ENCODE peak calls at places on chromosome 13, in six cellular contexts. J, X, D, A, G and L are unnamed samples.

GRCh38 chr13:49062297-49062896 is 86.7 kb downstream of the FNDC3A start:
- DNase-seq in J (no peak), X (no peak), D (no peak), A (no peak), G (peak), L (no peak)

GRCh38 chr13:73715114-73715909 is 418.9 kb downstream of the KLF12 start:
- DNase-seq in J (no peak), X (no peak), D (no peak), A (no peak), G (no peak), L (no peak)

GRCh38 chr13:111476197-111476596 is 155.8 kb downstream of the TEX29 start:
- DNase-seq in J (no peak), X (no peak), D (no peak), A (no peak), G (no peak), L (no peak)

GRCh38 chr13:63448654-63449053 is 2033.0 kb upstream of the PCDH20 start:
- DNase-seq in J (no peak), X (no peak), D (no peak), A (no peak), G (peak), L (no peak)

GRCh38 chr13:51269039-51269438 is 46.8 kb downstream of the FAM124A start:
- DNase-seq in J (no peak), X (no peak), D (peak), A (no peak), G (peak), L (no peak)

GRCh38 chr13:44263920-44264610 is 109.6 kb upstream of the SERP2 start:
- DNase-seq in J (no peak), X (no peak), D (peak), A (no peak), G (peak), L (no peak)

GRCh38 chr13:33645591-33646554 is 172.1 kb upstream of the RFC3 start:
- DNase-seq in J (no peak), X (no peak), D (no peak), A (no peak), G (no peak), L (no peak)

GRCh38 chr13:113506025-113506685 is 15.6 kb upstream of the DCUN1D2 start:
- DNase-seq in J (no peak), X (no peak), D (peak), A (no peak), G (no peak), L (no peak)

GRCh38 chr13:51668580-51669195 is 84.4 kb downstream of the WDFY2 start:
- DNase-seq in J (no peak), X (no peak), D (no peak), A (no peak), G (no peak), L (no peak)

GRCh38 chr13:70884196-70884595 is 775.9 kb upstream of the KLHL1 start:
- DNase-seq in J (peak), X (no peak), D (no peak), A (no peak), G (no peak), L (no peak)

GRCh38 chr13:92197669-92198068 is 799.2 kb downstream of the GPC5 start:
- DNase-seq in J (no peak), X (no peak), D (peak), A (no peak), G (peak), L (no peak)

GRCh38 chr13:33060815-33061214 is 44.6 kb downstream of the KL start:
- DNase-seq in J (no peak), X (no peak), D (no peak), A (no peak), G (no peak), L (no peak)

GRCh38 chr13:23979361-23980159 is 82.3 kb upstream of the C1QTNF9B start:
- DNase-seq in J (peak), X (peak), D (peak), A (peak), G (peak), L (peak)

GRCh38 chr13:60267498-60268202 is 103.9 kb upstream of the DIAPH3 start:
- DNase-seq in J (peak), X (peak), D (peak), A (no peak), G (no peak), L (no peak)

GRCh38 chr13:50485979-50486935 is 357.2 kb downstream of the DLEU7 start:
- DNase-seq in J (no peak), X (no peak), D (peak), A (no peak), G (peak), L (no peak)

GRCh38 chr13:113656831-113657671 is 947 bp downstream of the ATP4B start:
- DNase-seq in J (no peak), X (no peak), D (no peak), A (no peak), G (no peak), L (peak)

GRCh38 chr13:109274188-109274821 is 512.1 kb downstream of the IRS2 start:
- DNase-seq in J (peak), X (peak), D (peak), A (no peak), G (peak), L (no peak)

GRCh38 chr13:34654682-34655081 is 287.4 kb upstream of the NBEA start:
- DNase-seq in J (no peak), X (peak), D (peak), A (no peak), G (no peak), L (no peak)

GRCh38 chr13:21871919-21872318 is 201.0 kb downstream of the FGF9 start:
- DNase-seq in J (no peak), X (no peak), D (no peak), A (no peak), G (no peak), L (no peak)

GRCh38 chr13:49304763-49305695 is 57.3 kb downstream of the CDADC1 start:
- DNase-seq in J (no peak), X (no peak), D (no peak), A (no peak), G (no peak), L (no peak)

GRCh38 chr13:32911506-32911905 is 104.7 kb upstream of the KL start:
- DNase-seq in J (peak), X (peak), D (peak), A (no peak), G (peak), L (no peak)

GRCh38 chr13:112634102-112634501 is 46.1 kb upstream of the TUBGCP3 start:
- DNase-seq in J (no peak), X (no peak), D (no peak), A (no peak), G (no peak), L (no peak)

GRCh38 chr13:46170268-46170667 is 11.7 kb downstream of the LCP1 start:
- DNase-seq in J (peak), X (no peak), D (no peak), A (no peak), G (no peak), L (no peak)

GRCh38 chr13:46168818-46169217 is 13.2 kb downstream of the LCP1 start:
- DNase-seq in J (no peak), X (no peak), D (no peak), A (no peak), G (no peak), L (no peak)

GRCh38 chr13:46166947-46167610 is 14.9 kb downstream of the LCP1 start:
- DNase-seq in J (peak), X (no peak), D (no peak), A (no peak), G (no peak), L (no peak)

GRCh38 chr13:46166221-46166584 is 15.8 kb downstream of the LCP1 start:
- DNase-seq in J (no peak), X (no peak), D (no peak), A (no peak), G (no peak), L (no peak)

GRCh38 chr13:46168341-46168740 is 13.6 kb downstream of the LCP1 start:
- DNase-seq in J (no peak), X (no peak), D (peak), A (peak), G (no peak), L (no peak)
- H3K4me3 ChIP-seq in J (no peak), X (no peak), D (no peak), A (no peak), G (no peak), L (no peak)

GRCh38 chr13:105721056-105721455 is 814.4 kb downstream of the EFNB2 start:
- DNase-seq in J (no peak), X (no peak), D (peak), A (no peak), G (no peak), L (no peak)

GRCh38 chr13:105719861-105720260 is 815.6 kb downstream of the EFNB2 start:
- DNase-seq in J (no peak), X (no peak), D (no peak), A (no peak), G (no peak), L (no peak)
- H3K4me3 ChIP-seq in J (no peak), X (no peak), D (no peak), A (no peak), G (no peak), L (no peak)

GRCh38 chr13:78382481-78382880 is 220.9 kb downstream of the POU4F1 start:
- DNase-seq in J (no peak), X (no peak), D (no peak), A (no peak), G (no peak), L (no peak)

GRCh38 chr13:78382946-78383542 is 220.3 kb downstream of the POU4F1 start:
- DNase-seq in J (no peak), X (no peak), D (no peak), A (no peak), G (no peak), L (no peak)

DNA sequence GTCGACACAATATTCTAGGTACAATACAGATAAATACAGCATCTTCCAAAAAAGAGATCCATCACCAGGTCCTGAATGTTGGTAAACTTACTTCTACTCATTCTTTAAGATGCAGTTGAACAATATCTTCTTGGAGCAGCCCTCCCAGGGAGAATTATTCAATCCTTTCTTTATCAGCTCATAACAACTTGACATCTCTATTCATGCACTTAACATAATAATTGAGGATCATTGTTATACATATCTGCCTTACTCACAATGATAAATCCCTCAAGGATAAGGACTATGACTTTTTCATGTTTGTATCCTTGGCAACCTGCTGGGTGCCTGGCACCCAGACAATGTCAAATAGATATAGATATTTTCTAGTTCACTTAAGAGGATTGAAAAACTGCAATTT is 219.5 kb downstream of the POU4F1 start:
- DNase-seq in J (no peak), X (no peak), D (no peak), A (no peak), G (no peak), L (no peak)
- H3K4me3 ChIP-seq in J (no peak), X (no peak), D (no peak), A (no peak), G (no peak), L (no peak)

DNA sequence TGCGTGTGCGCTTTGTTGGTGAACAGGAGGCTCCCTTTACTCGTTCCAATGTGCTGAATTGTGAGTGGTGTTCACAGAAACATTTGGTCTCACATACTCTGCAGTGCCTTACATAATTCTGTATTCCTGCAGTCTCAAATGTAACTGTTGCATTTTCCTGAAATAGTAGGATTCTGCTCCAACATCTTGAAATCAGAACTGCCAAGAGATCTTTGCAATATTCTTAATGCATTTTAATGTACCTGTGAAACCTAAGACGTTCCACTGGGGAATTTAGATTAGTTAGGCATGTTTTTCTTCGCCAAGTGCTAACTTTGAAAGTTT is 166.5 kb downstream of the SLC7A1 start:
- DNase-seq in J (no peak), X (no peak), D (no peak), A (no peak), G (no peak), L (no peak)
- H3K4me3 ChIP-seq in J (peak), X (peak), D (no peak), A (no peak), G (no peak), L (peak)

DNA sequence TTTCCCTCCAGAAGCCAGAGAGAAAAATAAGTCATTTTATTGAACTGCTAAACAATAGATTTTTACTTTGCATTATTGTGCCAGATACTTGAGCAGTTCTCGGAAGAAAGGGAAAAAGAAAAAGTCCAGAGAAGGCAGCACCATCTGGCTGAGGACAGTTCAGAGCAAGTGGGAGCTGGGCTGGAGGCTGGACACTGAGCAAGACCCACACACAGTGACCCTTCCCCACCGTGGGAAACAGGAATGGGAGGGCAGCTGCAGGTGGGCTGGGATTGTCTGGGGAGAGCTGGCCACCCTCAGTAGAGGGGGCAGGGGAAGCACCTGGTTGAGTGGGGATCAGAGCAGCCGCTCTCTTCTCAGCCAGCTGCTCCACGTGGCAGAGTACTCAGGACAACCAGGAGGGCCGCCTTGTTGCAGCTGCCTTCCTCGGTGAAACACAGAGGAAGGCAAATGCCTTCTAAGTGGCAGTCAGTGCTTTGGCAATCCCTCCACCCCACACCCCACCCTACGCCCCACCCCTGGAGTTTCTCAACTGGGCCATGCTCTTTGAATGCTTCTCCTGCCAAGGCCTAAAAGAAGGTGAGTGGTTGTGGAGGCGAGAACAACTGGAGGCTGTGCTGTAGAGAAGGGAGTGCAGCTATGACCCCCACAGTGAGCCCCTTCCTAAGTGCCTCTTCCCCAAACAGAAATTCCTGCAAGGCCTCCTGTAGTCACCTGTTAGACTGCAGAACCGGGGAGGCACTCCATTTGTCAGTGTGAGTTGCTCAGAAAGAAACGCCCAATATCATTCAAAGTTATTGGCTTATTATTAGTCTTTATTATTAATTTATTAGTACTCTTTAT is 179.3 kb downstream of the ZIC5 start:
- DNase-seq in J (peak), X (peak), D (no peak), A (no peak), G (no peak), L (no peak)
- H3K4me3 ChIP-seq in J (no peak), X (no peak), D (no peak), A (no peak), G (no peak), L (no peak)

GRCh38 chr13:55560331-55560730 is 1580.4 kb upstream of the PRR20A start:
- DNase-seq in J (no peak), X (no peak), D (no peak), A (no peak), G (no peak), L (no peak)
- H3K4me3 ChIP-seq in J (no peak), X (no peak), D (no peak), A (no peak), G (no peak), L (no peak)

DNA sequence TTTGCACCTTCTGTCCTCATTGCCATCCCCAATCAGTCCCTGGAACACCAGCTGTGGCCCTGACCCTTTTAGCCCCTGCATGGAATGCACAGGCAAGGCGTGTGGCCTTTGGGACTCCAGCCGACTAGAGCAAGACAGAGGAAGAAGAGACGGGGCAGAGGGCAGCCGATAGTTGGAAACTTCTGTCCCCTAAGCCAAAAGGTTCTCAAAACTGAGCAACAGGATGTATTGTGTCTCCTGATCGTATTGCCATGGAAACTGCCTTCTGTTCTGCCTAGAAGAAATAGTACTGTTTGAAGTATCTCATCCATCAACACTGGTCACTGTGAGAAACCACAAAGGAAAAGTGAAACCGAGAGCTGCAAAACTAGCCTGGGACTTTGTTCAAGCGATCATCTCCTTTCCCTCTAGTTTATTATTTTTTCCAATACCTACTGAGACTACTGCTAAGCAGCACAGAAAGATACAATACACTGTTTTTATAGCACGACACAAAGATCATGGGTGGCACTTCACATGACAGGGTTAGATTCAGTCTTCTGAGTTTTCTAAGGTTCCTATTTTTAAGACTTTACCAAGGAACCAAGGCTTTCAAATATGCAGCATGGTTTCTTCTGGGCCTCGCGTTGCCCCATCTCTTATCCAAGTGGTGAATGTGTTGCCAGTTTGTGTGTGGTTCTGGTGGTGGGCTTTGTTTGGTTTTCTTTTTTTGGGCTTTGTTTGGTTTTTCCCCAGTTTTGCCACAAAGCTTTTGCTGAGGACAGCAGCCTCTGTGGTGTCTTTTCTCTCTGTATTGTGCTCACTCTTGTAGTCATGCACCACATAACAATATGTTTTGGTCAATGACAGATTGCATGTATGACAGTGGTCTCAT is 49.3 kb upstream of the GPR183 start:
- DNase-seq in J (no peak), X (no peak), D (peak), A (no peak), G (peak), L (peak)
- H3K4me3 ChIP-seq in J (no peak), X (no peak), D (peak), A (no peak), G (peak), L (peak)

GRCh38 chr13:42876270-42876714 is 94.9 kb downstream of the FAM216B start:
- DNase-seq in J (peak), X (no peak), D (peak), A (no peak), G (no peak), L (no peak)
- H3K4me3 ChIP-seq in J (peak), X (no peak), D (no peak), A (no peak), G (no peak), L (no peak)